ENCODE peak calls at places on chromosomes 12 and 14, in five cellular contexts. L is anterior cingulate cortex, R is NCI-H69, S is H54, M is KBM-7. P is an unnamed sample.
A peak's percentile ranks its signal among the peaks of the same experiment; 100 is the strongest.

GRCh38 chr14:52267501-52268190 is at the start of gene PTGDR:
- DNase-seq in L (no peak), R (peak; percentile 54), S (no peak), M (no peak), P (peak; percentile 61)

GRCh38 chr12:110718222-110718908 is 24.3 kb downstream of the PPP1CC start:
- DNase-seq in L (no peak), R (no peak), S (no peak), M (no peak), P (no peak)

GRCh38 chr12:51270067-51270846 is at the start of gene SMAGP:
- DNase-seq in L (no peak), R (peak; percentile 83), S (peak; percentile 52), M (peak; percentile 45), P (peak; percentile 92)

GRCh38 chr14:67719866-67720265 is 18.2 kb downstream of the RDH12 start:
- DNase-seq in L (no peak), R (no peak), S (no peak), M (no peak), P (no peak)

GRCh38 chr12:95966287-95966870 is 23.2 kb downstream of the AMDHD1 start:
- DNase-seq in L (no peak), R (peak; percentile 97), S (no peak), M (no peak), P (no peak)

GRCh38 chr14:90291699-90292098 is 35.3 kb downstream of the PSMC1 start:
- DNase-seq in L (no peak), R (no peak), S (no peak), M (no peak), P (no peak)

GRCh38 chr12:93336344-93336743 is 41.4 kb upstream of the NUDT4 start:
- DNase-seq in L (no peak), R (no peak), S (no peak), M (no peak), P (peak; percentile 47)

GRCh38 chr12:78418919-78419318 is 445.7 kb upstream of the SYT1 start:
- DNase-seq in L (no peak), R (no peak), S (no peak), M (peak; percentile 78), P (no peak)

GRCh38 chr14:54738009-54738408 is 164.6 kb downstream of the GCH1 start:
- DNase-seq in L (no peak), R (peak; percentile 37), S (no peak), M (peak; percentile 67), P (no peak)

GRCh38 chr14:90554341-90554740 is 157.5 kb downstream of the CALM1 start:
- DNase-seq in L (peak; percentile 63), R (peak; percentile 61), S (no peak), M (no peak), P (no peak)

GRCh38 chr12:22974865-22975264 is 349.9 kb downstream of the ETNK1 start:
- DNase-seq in L (no peak), R (no peak), S (peak; percentile 8), M (no peak), P (no peak)

GRCh38 chr12:25872137-25872536 is 86.3 kb upstream of the RASSF8 start:
- DNase-seq in L (no peak), R (no peak), S (no peak), M (no peak), P (no peak)

GRCh38 chr12:71942259-71942658 is 3.6 kb downstream of the TPH2 start:
- DNase-seq in L (no peak), R (peak; percentile 22), S (no peak), M (no peak), P (no peak)

GRCh38 chr14:100890044-100890443 is 13.5 kb downstream of the RTL1 start:
- DNase-seq in L (no peak), R (no peak), S (no peak), M (no peak), P (no peak)

GRCh38 chr12:92550661-92551060 is 152.1 kb upstream of the PLEKHG7 start:
- DNase-seq in L (no peak), R (no peak), S (no peak), M (no peak), P (no peak)

GRCh38 chr14:74478996-74479635 is 14.0 kb downstream of the NPC2 start:
- DNase-seq in L (no peak), R (peak; percentile 53), S (no peak), M (no peak), P (peak; percentile 55)

GRCh38 chr14:55366271-55366670 is 45.4 kb downstream of the ATG14 start:
- DNase-seq in L (no peak), R (no peak), S (no peak), M (no peak), P (no peak)

GRCh38 chr12:91542048-91542447 is 359.4 kb upstream of the DCN start:
- DNase-seq in L (no peak), R (peak; percentile 85), S (no peak), M (no peak), P (no peak)

GRCh38 chr12:12372946-12373722 is 16.3 kb downstream of the BORCS5 start:
- DNase-seq in L (no peak), R (no peak), S (no peak), M (no peak), P (no peak)

GRCh38 chr12:66851134-66851533 is 172.3 kb upstream of the GRIP1 start:
- DNase-seq in L (no peak), R (no peak), S (no peak), M (peak; percentile 60), P (no peak)

P was measured in left kidney.